ENCODE peak calls at places on chromosomes 4 and X, in five cellular contexts. G is Karpas-422; X is GM20000; Z is T-helper 9 cell; V is stimulated activated CD4-positive, alpha-beta T cell treated with anti-CD3 and anti-CD28 coated beads, Interleukin-12 subunit alpha, Interleukin-12 subunit beta, amount 100 ng/mL, for 4 hours. K is an unnamed sample.

GRCh38 chrX:147776988-147777387 is 134.7 kb upstream of the FMR1 start:
- DNase-seq in V (no peak), G (no peak), X (no peak), Z (no peak), K (no peak)

GRCh38 chr4:17523626-17524025 is 8.7 kb downstream of the CLRN2 start:
- DNase-seq in X (no peak), V (no peak), Z (no peak), G (peak; percentile 80), K (no peak)

GRCh38 chr4:188779586-188779985 is 640.3 kb downstream of the TRIML1 start:
- DNase-seq in X (no peak), G (no peak), V (no peak), Z (no peak), K (no peak)

GRCh38 chr4:98828801-98829200 is 100.1 kb downstream of the EIF4E start:
- DNase-seq in V (peak; percentile 20), G (peak; percentile 68), X (no peak), Z (peak; percentile 7), K (peak; percentile 56)

GRCh38 chr4:37531156-37531555 is 155.0 kb downstream of the RELL1 start:
- DNase-seq in X (no peak), G (no peak), Z (no peak), V (no peak), K (no peak)

GRCh38 chr4:124753941-124754581 is 41.5 kb upstream of the ANKRD50 start:
- DNase-seq in Z (no peak), X (no peak), V (no peak), G (no peak), K (no peak)

GRCh38 chr4:53313510-53313909 is 52.4 kb downstream of the SCFD2 start:
- DNase-seq in Z (no peak), X (no peak), V (no peak), G (no peak), K (no peak)

GRCh38 chr4:16227462-16227868 is 1.2 kb upstream of the TAPT1 start:
- DNase-seq in G (peak; percentile 53), X (no peak), V (no peak), Z (no peak), K (no peak)

GRCh38 chr4:2051086-2051485 is 8.0 kb upstream of the NAT8L start:
- DNase-seq in Z (no peak), V (no peak), G (no peak), X (no peak), K (no peak)

K was measured in CD8-positive, alpha-beta memory T cell.